ENCODE peak calls at places on chromosome 1, in seven cellular contexts. One of them, this sample, is unnamed. For H3K4me1, the result is how much of the 10 kb centered on the place peaks cover.

GRCh38 chr1:18353528-18353927 is 127.2 kb upstream of the KLHDC7A start:
- DNase-seq in mesendoderm: no peak
- DNase-seq in H1: no peak
- DNase-seq in neuronal stem cell: no peak
- DNase-seq in mesenchymal stem cell: no peak
- DNase-seq in trophoblast cell: no peak
- DNase-seq in IMR-90: no peak
- DNase-seq in this sample: no peak

GRCh38 chr1:22018583-22019559 is 17.4 kb downstream of the CELA3A start:
- DNase-seq in IMR-90: peak
- DNase-seq in mesenchymal stem cell: peak
- DNase-seq in neuronal stem cell: no peak
- DNase-seq in trophoblast cell: peak
- DNase-seq in H1: no peak
- DNase-seq in mesendoderm: no peak
- DNase-seq in this sample: no peak

GRCh38 chr1:42732126-42732680 is 7.8 kb downstream of the CLDN19 start:
- DNase-seq in mesenchymal stem cell: no peak
- DNase-seq in IMR-90: peak
- DNase-seq in H1: peak
- DNase-seq in mesendoderm: no peak
- DNase-seq in trophoblast cell: no peak
- DNase-seq in neuronal stem cell: no peak
- DNase-seq in this sample: no peak

GRCh38 chr1:198699167-198700015 is 60.6 kb downstream of the PTPRC start:
- DNase-seq in neuronal stem cell: peak
- DNase-seq in IMR-90: peak
- DNase-seq in mesendoderm: peak
- DNase-seq in mesenchymal stem cell: peak
- DNase-seq in H1: peak
- DNase-seq in trophoblast cell: peak
- DNase-seq in this sample: peak

GRCh38 chr1:90561926-90562325 is 155.2 kb downstream of the BARHL2 start:
- DNase-seq in trophoblast cell: no peak
- DNase-seq in IMR-90: no peak
- DNase-seq in H1: peak
- DNase-seq in mesenchymal stem cell: no peak
- DNase-seq in neuronal stem cell: no peak
- DNase-seq in mesendoderm: peak
- DNase-seq in this sample: peak

GRCh38 chr1:39183503-39184353 is 20.8 kb upstream of the MACF1 start:
- DNase-seq in H1: peak
- DNase-seq in trophoblast cell: peak
- DNase-seq in neuronal stem cell: no peak
- DNase-seq in IMR-90: peak
- DNase-seq in mesenchymal stem cell: peak
- DNase-seq in mesendoderm: peak
- DNase-seq in this sample: peak

GRCh38 chr1:6625579-6626149 is 996 bp downstream of the THAP3 start:
- DNase-seq in H1: no peak
- DNase-seq in IMR-90: peak
- DNase-seq in mesendoderm: peak
- DNase-seq in mesenchymal stem cell: peak
- DNase-seq in neuronal stem cell: no peak
- DNase-seq in trophoblast cell: no peak
- DNase-seq in this sample: no peak

GRCh38 chr1:56676571-56677035 is 31.5 kb downstream of the PRKAA2 start:
- DNase-seq in mesenchymal stem cell: peak
- DNase-seq in trophoblast cell: no peak
- DNase-seq in H1: no peak
- DNase-seq in neuronal stem cell: no peak
- DNase-seq in mesendoderm: no peak
- DNase-seq in IMR-90: peak
- DNase-seq in this sample: no peak

GRCh38 chr1:110235181-110235838 is 25.2 kb downstream of the KCNC4 start:
- DNase-seq in trophoblast cell: no peak
- DNase-seq in neuronal stem cell: no peak
- DNase-seq in mesendoderm: no peak
- DNase-seq in H1: no peak
- DNase-seq in mesenchymal stem cell: no peak
- DNase-seq in IMR-90: no peak
- DNase-seq in this sample: no peak

GRCh38 chr1:109979489-109980091 is 5.0 kb upstream of the AHCYL1 start:
- DNase-seq in mesendoderm: no peak
- DNase-seq in trophoblast cell: no peak
- DNase-seq in mesenchymal stem cell: peak
- DNase-seq in neuronal stem cell: no peak
- DNase-seq in H1: no peak
- DNase-seq in IMR-90: peak
- DNase-seq in this sample: no peak

GRCh38 chr1:84174051-84174556 is 30.0 kb downstream of the PRKACB start:
- DNase-seq in mesenchymal stem cell: peak
- DNase-seq in trophoblast cell: no peak
- DNase-seq in H1: no peak
- DNase-seq in neuronal stem cell: peak
- DNase-seq in IMR-90: peak
- DNase-seq in mesendoderm: peak
- DNase-seq in this sample: no peak

GRCh38 chr1:156524481-156524869 is 23.9 kb upstream of the MEF2D start:
- DNase-seq in trophoblast cell: no peak
- DNase-seq in H1: no peak
- DNase-seq in mesendoderm: no peak
- DNase-seq in mesenchymal stem cell: no peak
- DNase-seq in IMR-90: no peak
- DNase-seq in neuronal stem cell: no peak
- DNase-seq in this sample: no peak

DNA sequence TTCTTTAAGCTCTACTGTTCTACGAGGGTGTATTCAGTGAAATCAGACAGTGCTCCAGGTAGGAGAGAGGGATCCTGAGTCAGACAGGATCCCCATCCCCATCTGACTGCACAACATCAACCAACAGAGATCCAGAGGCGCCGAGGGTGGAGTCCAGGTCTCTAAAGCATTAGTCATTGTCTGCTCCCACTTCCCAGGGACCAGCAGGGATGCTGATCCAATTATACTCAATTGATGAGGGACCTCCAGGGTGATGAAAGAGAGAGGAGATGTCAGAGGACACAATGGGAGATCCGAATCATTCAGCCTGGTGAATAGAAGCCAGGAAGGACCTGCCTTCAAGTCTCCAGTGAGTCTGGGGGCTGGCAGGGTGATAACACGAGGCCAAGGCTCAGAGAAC is 39.5 kb upstream of the STMN1 start:
- DNase-seq in mesenchymal stem cell: no peak
- DNase-seq in IMR-90: no peak
- DNase-seq in mesendoderm: peak
- DNase-seq in H1: no peak
- DNase-seq in trophoblast cell: no peak
- DNase-seq in neuronal stem cell: peak
- DNase-seq in this sample: no peak
- H3K4me1 ChIP-seq in mesenchymal stem cell: under half
- H3K4me1 ChIP-seq in IMR-90: under half
- H3K4me1 ChIP-seq in mesendoderm: under half
- H3K4me1 ChIP-seq in H1: under half
- H3K4me1 ChIP-seq in trophoblast cell: under half
- H3K4me1 ChIP-seq in neuronal stem cell: under half
- H3K4me1 ChIP-seq in this sample: under half

GRCh38 chr1:157995575-157996169 is 2.2 kb downstream of the KIRREL1 start:
- DNase-seq in mesendoderm: no peak
- DNase-seq in neuronal stem cell: no peak
- DNase-seq in trophoblast cell: no peak
- DNase-seq in H1: no peak
- DNase-seq in mesenchymal stem cell: no peak
- DNase-seq in IMR-90: no peak
- DNase-seq in this sample: no peak
- H3K27ac ChIP-seq in mesendoderm: no peak
- H3K27ac ChIP-seq in neuronal stem cell: peak
- H3K27ac ChIP-seq in trophoblast cell: no peak
- H3K27ac ChIP-seq in H1: peak
- H3K27ac ChIP-seq in mesenchymal stem cell: peak
- H3K27ac ChIP-seq in IMR-90: peak
- H3K27ac ChIP-seq in this sample: no peak

GRCh38 chr1:230359992-230360391 is 66.1 kb downstream of the PGBD5 start:
- DNase-seq in IMR-90: peak
- DNase-seq in neuronal stem cell: no peak
- DNase-seq in H1: no peak
- DNase-seq in mesenchymal stem cell: peak
- DNase-seq in trophoblast cell: peak
- DNase-seq in mesendoderm: peak
- DNase-seq in this sample: no peak

GRCh38 chr1:230366504-230366915 is 59.6 kb downstream of the PGBD5 start:
- DNase-seq in mesendoderm: no peak
- DNase-seq in neuronal stem cell: no peak
- DNase-seq in trophoblast cell: no peak
- DNase-seq in mesenchymal stem cell: no peak
- DNase-seq in H1: no peak
- DNase-seq in IMR-90: no peak
- DNase-seq in this sample: no peak

GRCh38 chr1:230361941-230362340 is 64.2 kb downstream of the PGBD5 start:
- DNase-seq in H1: no peak
- DNase-seq in trophoblast cell: no peak
- DNase-seq in IMR-90: no peak
- DNase-seq in mesendoderm: no peak
- DNase-seq in neuronal stem cell: no peak
- DNase-seq in mesenchymal stem cell: no peak
- DNase-seq in this sample: no peak

GRCh38 chr1:230365723-230366307 is 60.3 kb downstream of the PGBD5 start:
- DNase-seq in IMR-90: no peak
- DNase-seq in neuronal stem cell: no peak
- DNase-seq in mesendoderm: peak
- DNase-seq in H1: no peak
- DNase-seq in trophoblast cell: no peak
- DNase-seq in mesenchymal stem cell: no peak
- DNase-seq in this sample: no peak

DNA sequence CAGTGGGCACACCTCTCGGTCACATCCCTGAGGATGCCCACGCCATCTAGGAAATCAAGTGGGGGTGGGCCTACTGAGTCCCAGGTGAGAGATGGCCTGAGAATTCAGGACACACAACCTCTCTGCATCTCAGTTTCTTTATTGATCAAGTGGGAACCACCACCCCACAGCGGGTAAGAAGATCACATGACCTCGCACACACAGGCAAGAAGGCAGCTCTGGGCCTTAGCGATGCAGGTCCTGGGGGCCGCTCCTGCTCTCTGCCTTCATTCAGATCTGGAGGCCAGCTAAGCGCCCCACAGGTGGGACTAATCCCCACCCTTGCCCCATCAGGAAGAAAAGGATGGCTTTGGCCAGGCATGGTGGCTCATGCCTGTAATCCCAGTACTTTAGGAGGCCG is 63.2 kb downstream of the PGBD5 start:
- DNase-seq in mesenchymal stem cell: no peak
- DNase-seq in mesendoderm: no peak
- DNase-seq in IMR-90: no peak
- DNase-seq in trophoblast cell: no peak
- DNase-seq in H1: no peak
- DNase-seq in neuronal stem cell: no peak
- DNase-seq in this sample: no peak
- H2BK120ac ChIP-seq in mesenchymal stem cell: no peak
- H2BK120ac ChIP-seq in mesendoderm: no peak
- H2BK120ac ChIP-seq in IMR-90: no peak
- H2BK120ac ChIP-seq in trophoblast cell: no peak
- H2BK120ac ChIP-seq in H1: no peak
- H2BK120ac ChIP-seq in neuronal stem cell: no peak
- H2BK120ac ChIP-seq in this sample: no peak

GRCh38 chr1:234909851-234910250 is 218.8 kb downstream of the TOMM20 start:
- DNase-seq in neuronal stem cell: no peak
- DNase-seq in IMR-90: no peak
- DNase-seq in mesenchymal stem cell: no peak
- DNase-seq in mesendoderm: no peak
- DNase-seq in H1: no peak
- DNase-seq in trophoblast cell: no peak
- DNase-seq in this sample: no peak
- H3K4me1 ChIP-seq in neuronal stem cell: under half
- H3K4me1 ChIP-seq in IMR-90: under half
- H3K4me1 ChIP-seq in mesenchymal stem cell: under half
- H3K4me1 ChIP-seq in mesendoderm: under half
- H3K4me1 ChIP-seq in H1: under half
- H3K4me1 ChIP-seq in trophoblast cell: under half
- H3K4me1 ChIP-seq in this sample: under half

GRCh38 chr1:162537216-162537615 is 24.3 kb upstream of the UAP1 start:
- DNase-seq in H1: no peak
- DNase-seq in trophoblast cell: no peak
- DNase-seq in mesendoderm: no peak
- DNase-seq in neuronal stem cell: no peak
- DNase-seq in IMR-90: no peak
- DNase-seq in mesenchymal stem cell: no peak
- DNase-seq in this sample: no peak

GRCh38 chr1:162538815-162539431 is 22.6 kb upstream of the UAP1 start:
- DNase-seq in mesendoderm: peak
- DNase-seq in H1: no peak
- DNase-seq in IMR-90: peak
- DNase-seq in neuronal stem cell: no peak
- DNase-seq in trophoblast cell: peak
- DNase-seq in mesenchymal stem cell: peak
- DNase-seq in this sample: no peak

GRCh38 chr1:162530985-162531319 is 30.6 kb upstream of the UAP1 start:
- DNase-seq in mesenchymal stem cell: no peak
- DNase-seq in H1: no peak
- DNase-seq in IMR-90: no peak
- DNase-seq in neuronal stem cell: no peak
- DNase-seq in mesendoderm: no peak
- DNase-seq in trophoblast cell: no peak
- DNase-seq in this sample: no peak

GRCh38 chr1:162536511-162536910 is 25.0 kb upstream of the UAP1 start:
- DNase-seq in IMR-90: peak
- DNase-seq in H1: no peak
- DNase-seq in mesendoderm: no peak
- DNase-seq in trophoblast cell: no peak
- DNase-seq in neuronal stem cell: no peak
- DNase-seq in mesenchymal stem cell: peak
- DNase-seq in this sample: no peak

DNA sequence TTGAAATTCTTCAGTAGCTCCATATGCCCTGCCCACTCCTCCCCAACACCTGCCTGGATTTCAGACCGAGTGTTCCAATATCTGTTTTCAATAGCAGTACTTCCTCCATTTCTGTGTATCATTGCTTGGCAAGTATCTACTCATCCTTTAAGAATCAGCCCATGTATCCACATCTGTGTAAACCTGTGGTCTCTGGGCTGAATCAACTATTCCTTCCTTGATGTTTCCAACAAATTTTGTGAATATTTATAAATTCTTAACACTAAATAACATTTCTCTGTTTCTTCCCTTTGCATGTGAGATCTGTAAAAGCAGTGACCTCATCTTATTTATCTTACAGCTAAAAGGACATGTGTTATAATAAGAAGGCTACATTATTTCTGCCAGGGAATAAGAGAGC is 26.0 kb upstream of the UAP1 start:
- DNase-seq in trophoblast cell: no peak
- DNase-seq in H1: no peak
- DNase-seq in neuronal stem cell: no peak
- DNase-seq in IMR-90: peak
- DNase-seq in mesendoderm: no peak
- DNase-seq in mesenchymal stem cell: no peak
- DNase-seq in this sample: no peak
- H3K27ac ChIP-seq in trophoblast cell: no peak
- H3K27ac ChIP-seq in H1: no peak
- H3K27ac ChIP-seq in neuronal stem cell: no peak
- H3K27ac ChIP-seq in IMR-90: peak
- H3K27ac ChIP-seq in mesendoderm: no peak
- H3K27ac ChIP-seq in mesenchymal stem cell: no peak
- H3K27ac ChIP-seq in this sample: no peak

GRCh38 chr1:70718086-70718630 is 307.1 kb downstream of the CTH start:
- DNase-seq in mesendoderm: no peak
- DNase-seq in H1: no peak
- DNase-seq in IMR-90: no peak
- DNase-seq in mesenchymal stem cell: no peak
- DNase-seq in neuronal stem cell: no peak
- DNase-seq in trophoblast cell: no peak
- DNase-seq in this sample: no peak
- H2BK120ac ChIP-seq in mesendoderm: no peak
- H2BK120ac ChIP-seq in H1: no peak
- H2BK120ac ChIP-seq in IMR-90: no peak
- H2BK120ac ChIP-seq in mesenchymal stem cell: no peak
- H2BK120ac ChIP-seq in neuronal stem cell: no peak
- H2BK120ac ChIP-seq in trophoblast cell: no peak
- H2BK120ac ChIP-seq in this sample: no peak